ENCODE peak calls at places on chromosomes 1 and 21, in seven cellular contexts. P is neural progenitor cell, H is right cardiac atrium, Y is AG04450, X is thoracic aorta, V is fibroblast of lung, E is lower lobe of right lung. W is an unnamed sample.

GRCh38 chr1:167060141-167061072 is 29.8 kb downstream of the GPA33 start:
- DNase-seq in V (no peak), Y (no peak), E (no peak), X (no peak), H (no peak), P (peak; percentile 45), W (no peak)

GRCh38 chr21:19523731-19524130 is 1120.1 kb upstream of the TMPRSS15 start:
- DNase-seq in V (no peak), P (no peak), H (no peak), X (no peak), Y (no peak), E (no peak), W (no peak)

GRCh38 chr1:27592191-27592590 is 11.8 kb downstream of the AHDC1 start:
- DNase-seq in H (no peak), X (no peak), Y (no peak), E (no peak), V (no peak), P (no peak), W (no peak)

GRCh38 chr1:183472488-183473285 is at the start of gene SMG7:
- DNase-seq in E (peak; percentile 75), X (peak; percentile 21), Y (no peak), H (peak; percentile 86), P (peak; percentile 51), V (peak; percentile 41), W (no peak)

GRCh38 chr1:232426801-232427200 is 203.1 kb downstream of the SIPA1L2 start:
- DNase-seq in V (peak; percentile 83), H (no peak), E (no peak), X (no peak), P (no peak), Y (peak; percentile 49), W (no peak)

GRCh38 chr1:234891427-234891826 is 237.2 kb downstream of the TOMM20 start:
- DNase-seq in H (no peak), X (no peak), Y (no peak), V (no peak), P (no peak), E (no peak), W (no peak)

GRCh38 chr1:245671349-245671748 is 516.6 kb downstream of the KIF26B start:
- DNase-seq in P (no peak), E (no peak), H (no peak), X (no peak), Y (no peak), V (no peak), W (no peak)

GRCh38 chr1:221693087-221693486 is 48.8 kb downstream of the DUSP10 start:
- DNase-seq in P (no peak), H (no peak), X (no peak), V (no peak), E (no peak), Y (no peak), W (no peak)

GRCh38 chr1:175146535-175147213 is 45.9 kb downstream of the KIAA0040 start:
- DNase-seq in X (no peak), P (peak; percentile 85), Y (no peak), E (peak; percentile 77), V (peak; percentile 29), H (peak; percentile 89), W (peak; percentile 44)

GRCh38 chr1:101276818-101277217 is 40.0 kb downstream of the S1PR1 start:
- DNase-seq in X (no peak), E (no peak), P (no peak), Y (no peak), V (no peak), H (no peak), W (no peak)

GRCh38 chr1:20678599-20678998 is 17.4 kb upstream of the DDOST start:
- DNase-seq in P (no peak), H (no peak), V (no peak), X (no peak), E (no peak), Y (no peak), W (no peak)

GRCh38 chr1:59057211-59057694 is 239.6 kb upstream of the FGGY start:
- DNase-seq in X (peak; percentile 64), E (peak; percentile 58), V (peak; percentile 50), H (peak; percentile 92), P (peak; percentile 45), Y (peak; percentile 88), W (no peak)

GRCh38 chr1:220696863-220697231 is 6.7 kb downstream of the C1orf115 start:
- DNase-seq in E (no peak), X (no peak), P (no peak), Y (no peak), H (no peak), V (peak; percentile 40), W (no peak)

GRCh38 chr21:41958886-41959563 is 5.2 kb upstream of the C2CD2 start:
- DNase-seq in H (no peak), X (peak; percentile 56), Y (no peak), E (no peak), P (no peak), V (no peak), W (no peak)

GRCh38 chr1:200366577-200367253 is 43.1 kb downstream of the ZNF281 start:
- DNase-seq in P (no peak), H (no peak), V (no peak), X (no peak), E (no peak), Y (no peak), W (no peak)

GRCh38 chr1:6317101-6317760 is 56.3 kb upstream of the GPR153 start:
- DNase-seq in P (no peak), V (peak; percentile 27), X (no peak), Y (no peak), E (no peak), H (no peak), W (no peak)

GRCh38 chr1:209618756-209619420 is 33.3 kb downstream of the LAMB3 start:
- DNase-seq in X (no peak), Y (no peak), P (no peak), V (no peak), H (peak; percentile 74), E (no peak), W (no peak)

GRCh38 chr1:18339161-18339560 is 141.6 kb upstream of the KLHDC7A start:
- DNase-seq in Y (no peak), E (no peak), H (no peak), V (no peak), P (no peak), X (no peak), W (no peak)

GRCh38 chr1:233440952-233441401 is 113.5 kb downstream of the MAP3K21 start:
- DNase-seq in Y (no peak), X (no peak), V (peak; percentile 68), H (no peak), P (peak; percentile 87), E (no peak), W (no peak)

GRCh38 chr1:17579951-17580939 is 40.7 kb downstream of the ARHGEF10L start:
- DNase-seq in E (no peak), P (no peak), Y (no peak), X (no peak), H (no peak), V (no peak), W (no peak)

GRCh38 chr1:13699936-13700520 is at the start of gene PRDM2:
- DNase-seq in E (peak; percentile 79), Y (no peak), X (no peak), P (peak; percentile 74), H (peak; percentile 84), V (peak; percentile 44), W (peak; percentile 65)

GRCh38 chr1:222829868-222830267 is 15.0 kb downstream of the DISP1 start:
- DNase-seq in Y (peak; percentile 33), H (no peak), X (no peak), V (peak; percentile 88), E (no peak), P (no peak), W (no peak)

GRCh38 chr1:185355947-185356346 is 38.9 kb upstream of the IVNS1ABP start:
- DNase-seq in V (no peak), Y (no peak), P (no peak), H (no peak), X (no peak), E (no peak), W (no peak)

GRCh38 chr1:223631367-223631977 is 34.0 kb downstream of the CAPN8 start:
- DNase-seq in E (no peak), P (no peak), H (no peak), X (no peak), V (peak; percentile 17), Y (no peak), W (no peak)

GRCh38 chr1:42305639-42306038 is 29.4 kb downstream of the FOXJ3 start:
- DNase-seq in V (peak; percentile 59), P (no peak), E (no peak), Y (no peak), X (no peak), H (no peak), W (no peak)
- H3K9me3 ChIP-seq in V (no peaks in the 10 kb centered on the region), P (no peaks in the 10 kb centered on the region), E (no peaks in the 10 kb centered on the region), Y (peaks cover 10% of the 10 kb centered on the region), X (no peaks in the 10 kb centered on the region), H (no peaks in the 10 kb centered on the region), W (peaks cover 5% of the 10 kb centered on the region)

GRCh38 chr1:93828437-93828756 is 50.6 kb downstream of the DNTTIP2 start:
- DNase-seq in H (no peak), X (no peak), P (no peak), Y (no peak), V (no peak), E (no peak), W (no peak)
- H3K9me3 ChIP-seq in H (no peaks in the 10 kb centered on the region), X (peaks cover 7% of the 10 kb centered on the region), P (peaks cover 3% of the 10 kb centered on the region), Y (peaks cover 11% of the 10 kb centered on the region), V (no peaks in the 10 kb centered on the region), E (peaks cover 1% of the 10 kb centered on the region), W (no peaks in the 10 kb centered on the region)

GRCh38 chr21:46104104-46104503 is 6.2 kb downstream of the COL6A2 start:
- DNase-seq in P (no peak), H (no peak), V (no peak), Y (no peak), X (no peak), E (no peak), W (no peak)
- H3K9me3 ChIP-seq in P (peaks cover 8% of the 10 kb centered on the region), H (no peaks in the 10 kb centered on the region), V (no peaks in the 10 kb centered on the region), Y (peaks cover 16% of the 10 kb centered on the region), X (peaks cover 12% of the 10 kb centered on the region), E (peaks cover 13% of the 10 kb centered on the region), W (peaks cover 9% of the 10 kb centered on the region)

DNA sequence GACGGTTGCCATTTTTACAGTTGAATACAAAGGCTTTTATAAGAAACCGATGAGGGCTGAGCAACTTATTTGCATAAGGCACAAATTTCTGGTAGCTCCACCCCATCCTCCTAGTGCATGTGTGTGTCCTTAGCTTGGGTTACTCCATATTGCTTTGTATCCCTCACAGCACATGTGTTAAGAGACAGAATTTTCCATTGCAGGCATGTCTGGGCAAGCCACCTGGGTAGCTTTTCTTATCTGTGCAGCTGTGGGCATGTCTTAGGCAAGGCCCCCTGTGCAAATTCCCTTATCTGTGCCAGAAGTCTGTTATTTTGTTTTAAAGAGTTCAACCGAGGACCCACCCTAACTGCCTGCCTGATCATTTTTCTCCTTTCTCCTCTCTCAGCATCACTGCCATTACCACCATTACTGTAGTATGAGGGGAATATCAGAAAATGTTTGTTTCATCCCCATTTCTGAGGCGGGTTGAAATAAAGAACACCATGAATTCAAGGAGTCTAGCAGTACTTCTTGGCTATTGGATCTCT is 131.9 kb downstream of the CYYR1 start:
- DNase-seq in P (no peak), X (no peak), Y (no peak), V (no peak), E (no peak), H (no peak), W (no peak)
- H3K9me3 ChIP-seq in P (no peaks in the 10 kb centered on the region), X (no peaks in the 10 kb centered on the region), Y (no peaks in the 10 kb centered on the region), V (no peaks in the 10 kb centered on the region), E (no peaks in the 10 kb centered on the region), H (no peaks in the 10 kb centered on the region), W (no peaks in the 10 kb centered on the region)

DNA sequence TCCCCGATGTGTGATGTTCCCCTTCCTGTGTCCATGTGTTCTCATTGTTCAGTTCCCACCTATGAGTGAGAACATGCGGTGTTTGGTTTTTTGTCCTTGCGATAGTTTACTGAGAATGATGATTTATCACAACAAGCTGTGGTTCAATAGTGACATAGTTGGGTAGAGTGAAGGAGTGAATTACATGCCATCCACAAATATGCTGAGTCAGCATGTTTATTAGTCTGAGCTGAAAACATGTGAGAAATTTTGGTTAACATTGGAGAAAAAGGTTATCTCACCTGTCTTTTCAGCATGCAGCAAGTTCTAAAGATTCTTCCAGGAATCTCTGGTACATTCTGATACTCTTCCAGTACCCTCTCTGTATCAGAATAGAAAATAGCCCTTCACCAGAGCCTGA is 19.0 kb downstream of the OR2L3 start:
- DNase-seq in E (no peak), Y (no peak), X (no peak), P (no peak), H (no peak), V (no peak), W (no peak)
- H3K9me3 ChIP-seq in E (no peaks in the 10 kb centered on the region), Y (peaks cover 6% of the 10 kb centered on the region), X (no peaks in the 10 kb centered on the region), P (peaks cover 19% of the 10 kb centered on the region), H (no peaks in the 10 kb centered on the region), V (no peaks in the 10 kb centered on the region), W (no peaks in the 10 kb centered on the region)